ENCODE peak calls at places on chromosomes 12 and 14, in four cellular contexts. K, O, B and Y are unnamed samples. For H3K9me3 and H3K27me3, the result is how much of the 10 kb centered on the place peaks cover.

GRCh38 chr12:92065018-92065499 is 80.6 kb downstream of the BTG1 start:
- DNase-seq in B (no peak), O (no peak), K (no peak), Y (no peak)

GRCh38 chr14:95993768-95994592 is 45.2 kb upstream of the C14orf132 start:
- DNase-seq in K (no peak), O (peak), B (no peak), Y (peak)

GRCh38 chr12:14834502-14834901 is 8.8 kb downstream of the ART4 start:
- DNase-seq in K (no peak), B (no peak), O (no peak), Y (no peak)

GRCh38 chr14:73059326-73059725 is 992 bp downstream of the RBM25 start:
- DNase-seq in O (peak), B (no peak), K (no peak), Y (no peak)

GRCh38 chr12:121582583-121583333 is 1.9 kb upstream of the KDM2B start:
- DNase-seq in K (no peak), B (no peak), O (peak), Y (no peak)

GRCh38 chr12:106585862-106586534 is 3.2 kb downstream of the RFX4 start:
- DNase-seq in O (peak), B (no peak), K (no peak), Y (peak)

GRCh38 chr14:51732494-51733080 is 80.9 kb downstream of the FRMD6 start:
- DNase-seq in O (no peak), B (no peak), K (no peak), Y (no peak)

GRCh38 chr12:52834727-52835001 is 553 bp upstream of the KRT79 start:
- DNase-seq in O (no peak), B (no peak), K (no peak), Y (no peak)

GRCh38 chr12:78696267-78696666 is 168.3 kb upstream of the SYT1 start:
- DNase-seq in B (no peak), K (no peak), O (no peak), Y (no peak)

GRCh38 chr12:32025906-32026305 is 66.7 kb downstream of the RESF1 start:
- DNase-seq in O (no peak), K (no peak), B (peak), Y (no peak)

GRCh38 chr12:123998344-123998941 is 25.4 kb downstream of the ZNF664 start:
- DNase-seq in K (no peak), O (no peak), B (no peak), Y (no peak)

GRCh38 chr12:128817115-128818015 is 6.4 kb downstream of the SLC15A4 start:
- DNase-seq in B (no peak), K (peak), O (no peak), Y (no peak)

DNA sequence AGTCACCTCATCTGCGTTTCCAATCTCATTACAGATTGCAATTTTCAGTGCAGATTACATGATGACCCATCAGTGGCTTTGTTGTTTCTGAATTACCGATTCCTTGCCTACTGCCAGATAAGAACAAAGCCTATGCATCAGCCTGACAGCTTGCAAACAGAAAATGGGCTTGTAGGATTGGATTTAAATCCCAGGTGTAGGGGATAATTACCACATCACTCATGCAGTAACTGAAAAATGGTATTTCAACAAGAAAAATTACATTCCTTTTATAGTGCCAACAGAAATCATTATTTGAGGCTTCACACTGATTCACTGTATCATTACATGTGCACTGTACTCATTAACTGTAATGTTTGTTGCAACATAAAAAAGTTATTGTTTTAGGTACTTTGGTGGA is 689.1 kb downstream of the NOVA1 start:
- DNase-seq in B (no peak), O (no peak), K (no peak), Y (no peak)
- H3K4me3 ChIP-seq in B (no peak), O (no peak), K (no peak), Y (no peak)

GRCh38 chr14:68238956-68239355 is 419.4 kb downstream of the RAD51B start:
- DNase-seq in O (no peak), B (no peak), K (no peak), Y (no peak)
- H3K9me3 ChIP-seq in O (under half), B (under half), K (under half), Y (under half)

DNA sequence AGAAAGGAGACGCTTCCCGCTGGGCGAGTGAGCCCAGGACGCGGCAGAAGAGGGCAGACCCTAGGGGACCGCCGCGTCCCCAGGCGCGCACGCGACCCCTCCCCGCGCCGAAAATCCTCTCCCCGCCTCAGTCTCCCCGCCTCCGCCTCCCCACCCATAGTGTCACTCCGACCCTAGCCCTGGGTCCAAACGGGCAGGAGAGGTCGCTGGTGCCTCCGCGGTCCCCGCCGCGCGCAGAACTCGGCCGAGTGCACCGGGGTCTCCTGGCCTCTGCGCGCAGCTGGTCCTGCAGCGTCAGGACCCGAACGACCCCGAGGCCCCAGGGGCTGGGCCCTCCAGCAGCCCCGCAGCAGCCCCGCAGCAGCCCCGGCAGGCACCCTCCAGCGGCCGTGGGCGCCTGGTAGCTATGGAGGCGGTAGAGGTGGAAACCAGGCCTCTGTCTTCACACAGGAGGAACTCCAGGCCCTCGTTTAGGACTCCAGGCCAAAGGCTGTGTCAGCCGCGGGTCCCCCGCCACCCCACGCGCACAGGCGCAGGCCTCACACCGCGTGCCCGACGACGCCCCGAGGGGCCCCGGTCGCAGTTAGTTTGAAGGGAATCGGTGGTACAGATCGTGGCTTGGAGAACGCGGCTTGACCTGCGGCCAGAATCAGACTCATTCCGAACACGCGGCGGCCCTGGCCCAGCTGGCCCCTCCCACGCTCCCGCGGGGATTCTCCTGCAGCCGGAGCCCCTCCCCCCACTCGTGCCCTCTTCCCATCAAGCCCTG is 60.0 kb upstream of the EIF5 start:
- DNase-seq in B (no peak), K (no peak), O (no peak), Y (no peak)
- H3K27me3 ChIP-seq in B (under half), K (half or more), O (under half), Y (under half)

DNA sequence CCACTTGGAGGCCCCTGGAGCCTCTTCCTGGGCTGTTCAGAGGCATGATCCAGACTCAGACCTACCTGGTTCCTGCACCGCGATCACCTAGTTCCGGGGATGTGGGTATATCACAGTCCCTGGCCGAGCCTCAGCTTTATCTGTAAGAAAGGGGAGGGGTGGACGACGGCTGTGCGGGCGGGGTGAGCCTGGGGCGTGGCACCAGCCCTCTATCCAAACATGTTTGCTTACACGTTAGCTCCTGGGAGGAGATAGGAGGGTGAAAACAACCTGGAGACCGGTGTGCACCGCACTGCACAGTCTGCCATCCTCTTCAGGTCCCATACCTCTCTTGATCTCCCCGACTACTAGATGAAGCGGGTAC is 1.2 kb downstream of the ANKRD9 start:
- DNase-seq in B (no peak), K (peak), O (no peak), Y (no peak)
- H3K4me3 ChIP-seq in B (no peak), K (peak), O (peak), Y (peak)